ENCODE peak calls at places on chromosomes 11 and 22, in ten cellular contexts. P, T, V, I, G, O, K, R, L and Y are unnamed samples.

GRCh38 chr11:69667619-69668604 is 7.2 kb downstream of the LTO1 start:
- DNase-seq in P (no peak), T (peak; percentile 29), V (no peak), I (no peak), G (no peak), O (no peak), K (no peak), R (no peak), L (no peak), Y (no peak)

GRCh38 chr11:61162092-61162935 is 1.1 kb upstream of the VPS37C start:
- DNase-seq in P (no peak), T (no peak), V (peak; percentile 51), I (no peak), G (no peak), O (peak; percentile 8), K (peak; percentile 75), R (no peak), L (peak; percentile 21), Y (no peak)

GRCh38 chr22:36048911-36049677 is 20.5 kb upstream of the RBFOX2 start:
- DNase-seq in P (no peak), T (no peak), V (peak; percentile 71), I (no peak), G (no peak), O (no peak), K (no peak), R (no peak), L (no peak), Y (no peak)

GRCh38 chr22:36162127-36163034 is 1.8 kb upstream of the APOL3 start:
- DNase-seq in P (no peak), T (no peak), V (no peak), I (no peak), G (no peak), O (no peak), K (no peak), R (no peak), L (no peak), Y (no peak)

GRCh38 chr11:6321356-6321755 is 1.1 kb upstream of the CAVIN3 start:
- DNase-seq in P (no peak), T (no peak), V (no peak), I (no peak), G (no peak), O (peak; percentile 52), K (no peak), R (no peak), L (no peak), Y (no peak)

GRCh38 chr11:70206226-70206785 is 3.2 kb downstream of the FADD start:
- DNase-seq in P (no peak), T (no peak), V (no peak), I (no peak), G (no peak), O (no peak), K (no peak), R (no peak), L (no peak), Y (no peak)

GRCh38 chr11:132448334-132448995 is 1078.0 kb downstream of the NTM start:
- DNase-seq in P (no peak), T (no peak), V (no peak), I (no peak), G (no peak), O (no peak), K (no peak), R (no peak), L (no peak), Y (no peak)

GRCh38 chr11:104668797-104669463 is 229.3 kb downstream of the CASP12 start:
- DNase-seq in P (no peak), T (no peak), V (peak; percentile 82), I (no peak), G (no peak), O (peak; percentile 92), K (no peak), R (peak; percentile 73), L (peak; percentile 90), Y (peak; percentile 69)

GRCh38 chr11:60376601-60377000 is 1.7 kb upstream of the MS4A7 start:
- DNase-seq in P (no peak), T (no peak), V (no peak), I (no peak), G (no peak), O (no peak), K (no peak), R (no peak), L (no peak), Y (no peak)

GRCh38 chr22:38031491-38031890 is 25.7 kb upstream of the PICK1 start:
- DNase-seq in P (no peak), T (no peak), V (no peak), I (no peak), G (no peak), O (no peak), K (no peak), R (no peak), L (peak; percentile 53), Y (peak; percentile 56)

GRCh38 chr11:69234740-69235710 is 58.9 kb upstream of the MYEOV start:
- DNase-seq in P (no peak), T (no peak), V (no peak), I (no peak), G (no peak), O (no peak), K (no peak), R (no peak), L (no peak), Y (no peak)

GRCh38 chr22:39665229-39665628 is 94.7 kb downstream of the CACNA1I start:
- DNase-seq in P (no peak), T (no peak), V (no peak), I (no peak), G (no peak), O (no peak), K (no peak), R (no peak), L (no peak), Y (no peak)

GRCh38 chr11:12162652-12163051 is 52.3 kb downstream of the MICAL2 start:
- DNase-seq in P (no peak), T (no peak), V (no peak), I (no peak), G (no peak), O (no peak), K (no peak), R (no peak), L (no peak), Y (no peak)

GRCh38 chr22:45772726-45773125 is 101.1 kb downstream of the ATXN10 start:
- DNase-seq in P (no peak), T (no peak), V (no peak), I (no peak), G (no peak), O (no peak), K (no peak), R (no peak), L (no peak), Y (no peak)